ENCODE peak calls at places on chromosomes 3 and 15, in eight cellular contexts. One of them, this sample, is unnamed.

GRCh38 chr15:76073554-76073953 is 13.8 kb downstream of the TMEM266 start:
- DNase-seq in Peyer's patch: no peak
- DNase-seq in ovary: no peak
- DNase-seq in uterus: no peak
- DNase-seq in heart left ventricle: no peak
- DNase-seq in fibroblast of lung: no peak
- DNase-seq in WERI-Rb-1: no peak
- DNase-seq in right atrium auricular region: no peak
- DNase-seq in this sample: no peak

GRCh38 chr3:35486295-35486694 is 153.0 kb upstream of the ARPP21 start:
- DNase-seq in heart left ventricle: no peak
- DNase-seq in uterus: no peak
- DNase-seq in WERI-Rb-1: no peak
- DNase-seq in Peyer's patch: no peak
- DNase-seq in ovary: no peak
- DNase-seq in right atrium auricular region: no peak
- DNase-seq in fibroblast of lung: no peak
- DNase-seq in this sample: no peak

GRCh38 chr3:188348445-188349244 is 194.7 kb downstream of the LPP start:
- DNase-seq in fibroblast of lung: peak; percentile 93
- DNase-seq in heart left ventricle: peak; percentile 66
- DNase-seq in ovary: peak; percentile 77
- DNase-seq in right atrium auricular region: peak; percentile 92
- DNase-seq in uterus: peak; percentile 64
- DNase-seq in WERI-Rb-1: no peak
- DNase-seq in Peyer's patch: no peak
- DNase-seq in this sample: peak; percentile 74

GRCh38 chr15:95875141-95875643 is 455.3 kb upstream of the NR2F2 start:
- DNase-seq in ovary: peak; percentile 65
- DNase-seq in Peyer's patch: no peak
- DNase-seq in fibroblast of lung: peak; percentile 76
- DNase-seq in uterus: no peak
- DNase-seq in right atrium auricular region: peak; percentile 66
- DNase-seq in heart left ventricle: peak; percentile 26
- DNase-seq in WERI-Rb-1: no peak
- DNase-seq in this sample: peak; percentile 29

GRCh38 chr3:129276385-129276784 is 2.3 kb upstream of the HMCES start:
- DNase-seq in heart left ventricle: no peak
- DNase-seq in right atrium auricular region: no peak
- DNase-seq in ovary: no peak
- DNase-seq in fibroblast of lung: no peak
- DNase-seq in Peyer's patch: peak; percentile 81
- DNase-seq in WERI-Rb-1: no peak
- DNase-seq in uterus: no peak
- DNase-seq in this sample: no peak

GRCh38 chr15:58147151-58147550 is 9.0 kb downstream of the AQP9 start:
- DNase-seq in right atrium auricular region: no peak
- DNase-seq in WERI-Rb-1: no peak
- DNase-seq in uterus: no peak
- DNase-seq in fibroblast of lung: peak; percentile 66
- DNase-seq in heart left ventricle: no peak
- DNase-seq in ovary: no peak
- DNase-seq in Peyer's patch: no peak
- DNase-seq in this sample: no peak

GRCh38 chr15:63832620-63833245 is 1.0 kb downstream of the HERC1 start:
- DNase-seq in right atrium auricular region: no peak
- DNase-seq in Peyer's patch: no peak
- DNase-seq in ovary: no peak
- DNase-seq in heart left ventricle: no peak
- DNase-seq in uterus: no peak
- DNase-seq in WERI-Rb-1: no peak
- DNase-seq in fibroblast of lung: peak; percentile 10
- DNase-seq in this sample: no peak

GRCh38 chr3:120450261-120450913 is 405 bp downstream of the FSTL1 start:
- DNase-seq in right atrium auricular region: no peak
- DNase-seq in WERI-Rb-1: no peak
- DNase-seq in fibroblast of lung: peak; percentile 46
- DNase-seq in heart left ventricle: peak; percentile 54
- DNase-seq in Peyer's patch: no peak
- DNase-seq in ovary: peak; percentile 56
- DNase-seq in uterus: peak; percentile 44
- DNase-seq in this sample: peak; percentile 44

GRCh38 chr3:128801779-128802369 is 75.9 kb downstream of the RAB7A start:
- DNase-seq in uterus: no peak
- DNase-seq in heart left ventricle: peak; percentile 53
- DNase-seq in ovary: no peak
- DNase-seq in WERI-Rb-1: no peak
- DNase-seq in fibroblast of lung: no peak
- DNase-seq in right atrium auricular region: no peak
- DNase-seq in Peyer's patch: no peak
- DNase-seq in this sample: peak; percentile 45

GRCh38 chr3:114274929-114275328 is 18.9 kb upstream of the TIGIT start:
- DNase-seq in WERI-Rb-1: no peak
- DNase-seq in right atrium auricular region: no peak
- DNase-seq in Peyer's patch: no peak
- DNase-seq in fibroblast of lung: peak; percentile 15
- DNase-seq in ovary: no peak
- DNase-seq in uterus: no peak
- DNase-seq in heart left ventricle: no peak
- DNase-seq in this sample: no peak

GRCh38 chr15:101784644-101785043 is 18.7 kb upstream of the OR4F6 start:
- DNase-seq in right atrium auricular region: no peak
- DNase-seq in fibroblast of lung: no peak
- DNase-seq in uterus: no peak
- DNase-seq in ovary: no peak
- DNase-seq in WERI-Rb-1: no peak
- DNase-seq in Peyer's patch: no peak
- DNase-seq in heart left ventricle: no peak
- DNase-seq in this sample: no peak

GRCh38 chr3:29409409-29409808 is 128.5 kb downstream of the RBMS3 start:
- DNase-seq in WERI-Rb-1: no peak
- DNase-seq in right atrium auricular region: no peak
- DNase-seq in heart left ventricle: no peak
- DNase-seq in Peyer's patch: no peak
- DNase-seq in ovary: no peak
- DNase-seq in uterus: no peak
- DNase-seq in fibroblast of lung: no peak
- DNase-seq in this sample: no peak

GRCh38 chr3:129592362-129593150 is 13.9 kb downstream of the PLXND1 start:
- DNase-seq in WERI-Rb-1: peak; percentile 91
- DNase-seq in right atrium auricular region: peak; percentile 83
- DNase-seq in ovary: peak; percentile 75
- DNase-seq in fibroblast of lung: peak; percentile 50
- DNase-seq in heart left ventricle: peak; percentile 87
- DNase-seq in uterus: peak; percentile 83
- DNase-seq in Peyer's patch: no peak
- DNase-seq in this sample: peak; percentile 88

GRCh38 chr15:67180514-67181191 is 73.8 kb downstream of the AAGAB start:
- DNase-seq in fibroblast of lung: no peak
- DNase-seq in ovary: no peak
- DNase-seq in heart left ventricle: no peak
- DNase-seq in right atrium auricular region: no peak
- DNase-seq in uterus: no peak
- DNase-seq in WERI-Rb-1: no peak
- DNase-seq in Peyer's patch: peak; percentile 13
- DNase-seq in this sample: no peak

GRCh38 chr15:38440353-38441129 is 13.4 kb upstream of the FAM98B start:
- DNase-seq in ovary: peak; percentile 34
- DNase-seq in fibroblast of lung: peak; percentile 63
- DNase-seq in Peyer's patch: no peak
- DNase-seq in heart left ventricle: peak; percentile 30
- DNase-seq in WERI-Rb-1: peak; percentile 59
- DNase-seq in uterus: no peak
- DNase-seq in right atrium auricular region: no peak
- DNase-seq in this sample: peak; percentile 42

GRCh38 chr3:4582634-4583033 is 89.5 kb downstream of the ITPR1 start:
- DNase-seq in Peyer's patch: no peak
- DNase-seq in right atrium auricular region: no peak
- DNase-seq in ovary: no peak
- DNase-seq in uterus: no peak
- DNase-seq in WERI-Rb-1: no peak
- DNase-seq in heart left ventricle: no peak
- DNase-seq in fibroblast of lung: peak; percentile 58
- DNase-seq in this sample: no peak

DNA sequence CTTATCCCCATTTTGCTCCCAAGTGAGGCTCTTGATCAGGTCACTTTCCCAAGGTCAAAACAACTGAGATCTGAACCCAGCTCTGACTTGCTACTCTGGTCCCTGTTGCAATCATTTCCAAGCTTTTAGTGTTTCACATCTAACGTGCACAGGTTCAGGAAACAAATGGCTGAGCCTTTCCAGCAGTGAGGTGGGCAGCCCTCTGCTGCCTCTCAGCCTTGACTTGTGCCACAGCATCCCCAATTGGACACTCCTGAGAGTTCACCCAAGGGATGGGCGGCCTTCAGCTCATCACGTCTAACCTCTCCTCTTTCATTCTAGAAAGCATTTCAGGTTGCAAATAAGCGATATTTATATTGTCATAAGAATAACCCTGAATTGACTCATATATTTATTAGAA is 330.1 kb upstream of the WNT5A start:
- DNase-seq in WERI-Rb-1: no peak
- DNase-seq in fibroblast of lung: no peak
- DNase-seq in Peyer's patch: no peak
- DNase-seq in heart left ventricle: no peak
- DNase-seq in right atrium auricular region: no peak
- DNase-seq in ovary: no peak
- DNase-seq in uterus: no peak
- DNase-seq in this sample: no peak
- TF ChIP-seq CTCF in WERI-Rb-1: peak; percentile 22
- TF ChIP-seq CTCF in fibroblast of lung: no peak
- TF ChIP-seq CTCF in Peyer's patch: no peak
- TF ChIP-seq CTCF in heart left ventricle: no peak
- TF ChIP-seq CTCF in right atrium auricular region: no peak
- TF ChIP-seq CTCF in ovary: no peak
- TF ChIP-seq CTCF in uterus: no peak
- TF ChIP-seq CTCF in this sample: no peak

GRCh38 chr3:53733433-53733832 is 112.8 kb downstream of the CHDH start:
- DNase-seq in ovary: no peak
- DNase-seq in Peyer's patch: no peak
- DNase-seq in uterus: no peak
- DNase-seq in heart left ventricle: no peak
- DNase-seq in fibroblast of lung: no peak
- DNase-seq in right atrium auricular region: no peak
- DNase-seq in WERI-Rb-1: no peak
- DNase-seq in this sample: no peak
- H3K27me3 ChIP-seq in ovary: no peaks in the 10 kb centered on the region
- H3K27me3 ChIP-seq in Peyer's patch: no peaks in the 10 kb centered on the region
- H3K27me3 ChIP-seq in uterus: no peaks in the 10 kb centered on the region
- H3K27me3 ChIP-seq in heart left ventricle: no peaks in the 10 kb centered on the region
- H3K27me3 ChIP-seq in fibroblast of lung: no peaks in the 10 kb centered on the region
- H3K27me3 ChIP-seq in right atrium auricular region: no peaks in the 10 kb centered on the region
- H3K27me3 ChIP-seq in WERI-Rb-1: no peaks in the 10 kb centered on the region
- H3K27me3 ChIP-seq in this sample: no peaks in the 10 kb centered on the region

DNA sequence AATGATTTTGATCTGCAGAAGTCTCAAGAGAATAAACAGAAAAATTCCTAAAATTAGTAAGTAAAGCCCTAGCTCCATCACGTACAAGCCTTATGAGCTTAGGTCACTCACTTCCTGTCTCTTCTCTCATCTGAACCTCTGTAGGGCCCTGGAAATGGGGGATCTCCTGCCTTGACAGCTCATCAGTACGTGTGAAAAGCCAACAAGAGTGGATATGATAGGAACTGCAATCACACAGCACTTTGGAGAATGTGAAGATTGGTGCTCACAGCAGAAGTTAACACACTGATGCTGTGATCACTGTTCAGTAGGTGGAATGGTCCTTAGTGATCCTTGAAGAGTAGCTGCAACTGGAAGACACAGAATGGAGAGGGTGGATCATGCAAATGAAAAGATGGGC is 27.8 kb upstream of the ALDH1L1 start:
- DNase-seq in WERI-Rb-1: no peak
- DNase-seq in heart left ventricle: no peak
- DNase-seq in fibroblast of lung: no peak
- DNase-seq in ovary: no peak
- DNase-seq in uterus: no peak
- DNase-seq in Peyer's patch: no peak
- DNase-seq in right atrium auricular region: no peak
- DNase-seq in this sample: no peak
- H3K27ac ChIP-seq in WERI-Rb-1: no peak overlapping the region
- H3K27ac ChIP-seq in heart left ventricle: no peak overlapping the region
- H3K27ac ChIP-seq in fibroblast of lung: no peak overlapping the region
- H3K27ac ChIP-seq in ovary: no peak overlapping the region
- H3K27ac ChIP-seq in uterus: no peak overlapping the region
- H3K27ac ChIP-seq in Peyer's patch: no peak overlapping the region
- H3K27ac ChIP-seq in right atrium auricular region: no peak overlapping the region
- H3K27ac ChIP-seq in this sample: no peak overlapping the region

GRCh38 chr15:72604794-72605193 is 49.7 kb upstream of the GOLGA6B start:
- DNase-seq in fibroblast of lung: no peak
- DNase-seq in heart left ventricle: no peak
- DNase-seq in uterus: no peak
- DNase-seq in ovary: no peak
- DNase-seq in Peyer's patch: no peak
- DNase-seq in right atrium auricular region: no peak
- DNase-seq in WERI-Rb-1: no peak
- DNase-seq in this sample: no peak

DNA sequence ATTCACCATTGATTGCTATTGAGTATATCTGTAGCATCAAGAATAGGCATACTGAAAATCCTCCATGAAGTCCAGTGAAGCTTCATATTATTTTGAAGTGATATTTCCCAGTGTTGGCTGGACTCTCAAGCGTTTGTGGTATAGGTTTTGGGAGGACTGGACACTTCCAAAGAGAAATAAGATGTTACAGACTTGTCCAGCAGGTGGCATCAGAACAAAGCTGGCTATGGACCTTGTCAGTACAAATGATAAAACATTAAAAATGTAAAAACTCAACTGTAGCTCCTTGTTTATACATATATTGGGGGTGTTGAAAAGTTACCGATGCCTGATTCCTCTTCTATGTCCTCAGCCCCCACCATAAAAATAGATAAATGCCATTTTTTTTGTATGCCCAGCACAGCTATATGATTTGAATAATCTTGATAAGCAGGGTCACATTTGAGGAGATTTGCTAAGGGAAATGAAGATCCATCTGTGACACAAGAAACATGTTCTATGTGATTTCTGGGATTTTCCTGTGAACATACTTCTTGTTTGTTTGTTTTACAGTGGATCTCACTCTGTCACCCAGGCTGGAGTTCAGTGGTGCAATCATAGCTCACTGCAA is 54.5 kb upstream of the GOLGA6B start:
- DNase-seq in ovary: no peak
- DNase-seq in fibroblast of lung: peak; percentile 71
- DNase-seq in uterus: no peak
- DNase-seq in heart left ventricle: no peak
- DNase-seq in Peyer's patch: no peak
- DNase-seq in right atrium auricular region: no peak
- DNase-seq in WERI-Rb-1: peak; percentile 26
- DNase-seq in this sample: no peak
- TF ChIP-seq CTCF in ovary: peak; percentile 27
- TF ChIP-seq CTCF in fibroblast of lung: peak; percentile 74
- TF ChIP-seq CTCF in uterus: peak; percentile 25
- TF ChIP-seq CTCF in heart left ventricle: peak; percentile 67
- TF ChIP-seq CTCF in Peyer's patch: peak; percentile 10
- TF ChIP-seq CTCF in right atrium auricular region: peak; percentile 61
- TF ChIP-seq CTCF in WERI-Rb-1: peak; percentile 60
- TF ChIP-seq CTCF in this sample: peak; percentile 67

GRCh38 chr3:39870706-39871105 is 61.3 kb downstream of the MYRIP start:
- DNase-seq in Peyer's patch: no peak
- DNase-seq in heart left ventricle: no peak
- DNase-seq in WERI-Rb-1: no peak
- DNase-seq in ovary: no peak
- DNase-seq in right atrium auricular region: no peak
- DNase-seq in uterus: no peak
- DNase-seq in fibroblast of lung: no peak
- DNase-seq in this sample: no peak
- H3K27me3 ChIP-seq in Peyer's patch: no peaks in the 10 kb centered on the region
- H3K27me3 ChIP-seq in heart left ventricle: no peaks in the 10 kb centered on the region
- H3K27me3 ChIP-seq in WERI-Rb-1: no peaks in the 10 kb centered on the region
- H3K27me3 ChIP-seq in ovary: no peaks in the 10 kb centered on the region
- H3K27me3 ChIP-seq in right atrium auricular region: no peaks in the 10 kb centered on the region
- H3K27me3 ChIP-seq in uterus: no peaks in the 10 kb centered on the region
- H3K27me3 ChIP-seq in fibroblast of lung: no peaks in the 10 kb centered on the region
- H3K27me3 ChIP-seq in this sample: no peaks in the 10 kb centered on the region

GRCh38 chr3:173396191-173397041 is 1.1 kb upstream of the NLGN1 start:
- DNase-seq in WERI-Rb-1: peak; percentile 25
- DNase-seq in Peyer's patch: no peak
- DNase-seq in ovary: peak; percentile 18
- DNase-seq in right atrium auricular region: no peak
- DNase-seq in fibroblast of lung: peak; percentile 15
- DNase-seq in uterus: no peak
- DNase-seq in heart left ventricle: no peak
- DNase-seq in this sample: no peak
- H3K27ac ChIP-seq in WERI-Rb-1: no peak overlapping the region
- H3K27ac ChIP-seq in Peyer's patch: peak overlapping the region; percentile 79
- H3K27ac ChIP-seq in ovary: peak overlapping the region; percentile 88
- H3K27ac ChIP-seq in right atrium auricular region: peak overlapping the region; percentile 73
- H3K27ac ChIP-seq in fibroblast of lung: no peak overlapping the region
- H3K27ac ChIP-seq in uterus: peak overlapping the region; percentile 87
- H3K27ac ChIP-seq in heart left ventricle: peak overlapping the region; percentile 90
- H3K27ac ChIP-seq in this sample: peak overlapping the region; percentile 86